ENCODE peak calls at places on chromosomes 5 and 9, in four cellular contexts. One of them, this sample, is unnamed.

GRCh38 chr5:55860268-55860667 is 9.1 kb downstream of the IL31RA start:
- DNase-seq in mesendoderm: no peak
- DNase-seq in psoas muscle: no peak
- DNase-seq in cardiac fibroblast: no peak
- DNase-seq in this sample: no peak

GRCh38 chr9:133346021-133346713 is 1.8 kb downstream of the MED22 start:
- DNase-seq in cardiac fibroblast: no peak
- DNase-seq in mesendoderm: no peak
- DNase-seq in psoas muscle: no peak
- DNase-seq in this sample: no peak

GRCh38 chr5:125913200-125913599 is 510.0 kb upstream of the GRAMD2B start:
- DNase-seq in cardiac fibroblast: no peak
- DNase-seq in psoas muscle: no peak
- DNase-seq in mesendoderm: no peak
- DNase-seq in this sample: no peak

GRCh38 chr5:180785794-180786221 is 16.8 kb downstream of the MGAT1 start:
- DNase-seq in cardiac fibroblast: peak; percentile 79
- DNase-seq in mesendoderm: peak; percentile 94
- DNase-seq in psoas muscle: peak; percentile 42
- DNase-seq in this sample: no peak

GRCh38 chr5:59819806-59820205 is 73.7 kb downstream of the PDE4D start:
- DNase-seq in psoas muscle: no peak
- DNase-seq in mesendoderm: no peak
- DNase-seq in cardiac fibroblast: peak; percentile 16
- DNase-seq in this sample: no peak

GRCh38 chr5:82421119-82421518 is 143.0 kb upstream of the RPS23 start:
- DNase-seq in mesendoderm: peak; percentile 30
- DNase-seq in psoas muscle: no peak
- DNase-seq in cardiac fibroblast: peak; percentile 99
- DNase-seq in this sample: no peak

GRCh38 chr5:37774912-37775483 is 64.8 kb downstream of the GDNF start:
- DNase-seq in cardiac fibroblast: peak; percentile 80
- DNase-seq in mesendoderm: peak; percentile 66
- DNase-seq in psoas muscle: no peak
- DNase-seq in this sample: peak; percentile 33

GRCh38 chr5:9188131-9188530 is 357.7 kb downstream of the SEMA5A start:
- DNase-seq in mesendoderm: peak; percentile 10
- DNase-seq in cardiac fibroblast: peak; percentile 94
- DNase-seq in psoas muscle: no peak
- DNase-seq in this sample: no peak

GRCh38 chr5:14698495-14698894 is 34.0 kb downstream of the OTULIN start:
- DNase-seq in psoas muscle: no peak
- DNase-seq in mesendoderm: no peak
- DNase-seq in cardiac fibroblast: no peak
- DNase-seq in this sample: no peak

GRCh38 chr5:167524941-167525485 is 766.4 kb upstream of the WWC1 start:
- DNase-seq in psoas muscle: no peak
- DNase-seq in mesendoderm: no peak
- DNase-seq in cardiac fibroblast: no peak
- DNase-seq in this sample: no peak

DNA sequence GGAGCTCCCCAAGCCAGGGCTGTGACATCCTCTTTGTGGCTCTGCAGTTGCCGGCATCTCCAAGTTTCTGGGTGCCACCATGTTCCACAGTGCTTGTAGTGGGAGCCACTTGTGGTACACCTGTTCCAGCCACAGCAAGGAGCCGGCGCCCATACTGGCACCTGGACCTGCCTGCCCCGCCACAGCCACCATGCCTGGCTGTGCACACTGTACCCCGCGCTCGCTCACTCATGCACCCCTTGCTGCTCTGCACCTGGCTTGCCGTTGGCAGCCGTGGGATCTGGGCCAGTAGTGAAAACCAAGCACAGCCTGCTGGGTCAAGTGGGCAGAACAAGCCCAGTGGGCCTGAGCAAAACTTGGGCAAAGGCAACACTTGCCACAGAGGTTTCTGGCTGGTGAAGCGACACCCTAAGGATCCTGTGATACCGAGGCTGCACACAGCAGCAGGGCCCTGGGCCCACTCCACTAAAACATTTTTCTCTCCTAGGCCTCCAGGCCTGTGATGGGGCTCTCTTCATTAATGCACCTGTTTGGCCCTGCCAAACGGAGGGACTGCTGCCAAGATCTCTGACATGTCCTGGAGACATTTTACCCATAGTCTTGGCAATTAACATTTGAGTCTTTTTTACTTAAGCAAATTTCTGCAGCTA is 2.8 kb downstream of the TRIM36 start:
- DNase-seq in psoas muscle: no peak
- DNase-seq in mesendoderm: no peak
- DNase-seq in cardiac fibroblast: no peak
- DNase-seq in this sample: no peak
- H3K4me3 ChIP-seq in psoas muscle: no peak overlapping the region
- H3K4me3 ChIP-seq in mesendoderm: no peak overlapping the region
- H3K4me3 ChIP-seq in cardiac fibroblast: no peak overlapping the region
- H3K4me3 ChIP-seq in this sample: no peak overlapping the region

GRCh38 chr5:119288364-119289047 is 67.3 kb upstream of the TNFAIP8 start:
- DNase-seq in mesendoderm: no peak
- DNase-seq in cardiac fibroblast: no peak
- DNase-seq in psoas muscle: no peak
- DNase-seq in this sample: no peak
- H3K4me3 ChIP-seq in mesendoderm: no peak overlapping the region
- H3K4me3 ChIP-seq in cardiac fibroblast: no peak overlapping the region
- H3K4me3 ChIP-seq in psoas muscle: no peak overlapping the region
- H3K4me3 ChIP-seq in this sample: no peak overlapping the region

DNA sequence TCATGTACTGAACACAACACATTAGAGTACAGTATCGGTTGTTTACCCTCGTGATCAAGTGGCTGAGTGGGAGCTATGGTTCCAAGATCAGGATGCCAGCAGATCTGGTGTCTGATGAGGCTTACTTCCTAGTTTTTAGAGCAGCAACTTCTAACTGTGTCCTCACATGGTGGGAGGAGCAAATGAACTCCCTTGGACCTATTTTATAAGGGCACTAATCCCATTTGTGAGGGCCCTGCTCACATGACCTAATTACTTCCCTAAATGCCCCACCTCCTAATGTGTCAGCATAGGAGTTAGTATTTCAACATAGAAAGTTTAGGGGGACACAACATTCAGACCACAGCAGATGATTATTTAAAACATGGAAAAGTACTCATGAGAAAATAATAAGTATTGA is 111.8 kb downstream of the GCNT1 start:
- DNase-seq in mesendoderm: no peak
- DNase-seq in psoas muscle: no peak
- DNase-seq in cardiac fibroblast: no peak
- DNase-seq in this sample: peak; percentile 55
- H3K4me3 ChIP-seq in mesendoderm: no peak overlapping the region
- H3K4me3 ChIP-seq in psoas muscle: no peak overlapping the region
- H3K4me3 ChIP-seq in cardiac fibroblast: no peak overlapping the region
- H3K4me3 ChIP-seq in this sample: no peak overlapping the region

GRCh38 chr5:173323121-173323798 is 5.0 kb downstream of the STC2 start:
- DNase-seq in mesendoderm: no peak
- DNase-seq in psoas muscle: no peak
- DNase-seq in cardiac fibroblast: no peak
- DNase-seq in this sample: no peak
- H3K4me3 ChIP-seq in mesendoderm: no peak overlapping the region
- H3K4me3 ChIP-seq in psoas muscle: no peak overlapping the region
- H3K4me3 ChIP-seq in cardiac fibroblast: no peak overlapping the region
- H3K4me3 ChIP-seq in this sample: no peak overlapping the region

GRCh38 chr5:177434942-177435738 is 8.7 kb downstream of the GRK6 start:
- DNase-seq in cardiac fibroblast: no peak
- DNase-seq in psoas muscle: no peak
- DNase-seq in mesendoderm: no peak
- DNase-seq in this sample: peak; percentile 31
- H3K4me3 ChIP-seq in cardiac fibroblast: no peak overlapping the region
- H3K4me3 ChIP-seq in psoas muscle: no peak overlapping the region
- H3K4me3 ChIP-seq in mesendoderm: no peak overlapping the region
- H3K4me3 ChIP-seq in this sample: no peak overlapping the region

GRCh38 chr5:135930029-135930948 is 24.5 kb downstream of the LECT2 start:
- DNase-seq in mesendoderm: peak; percentile 67
- DNase-seq in psoas muscle: no peak
- DNase-seq in cardiac fibroblast: no peak
- DNase-seq in this sample: no peak
- H3K4me3 ChIP-seq in mesendoderm: no peak overlapping the region
- H3K4me3 ChIP-seq in psoas muscle: peak overlapping the region; percentile 55
- H3K4me3 ChIP-seq in cardiac fibroblast: no peak overlapping the region
- H3K4me3 ChIP-seq in this sample: no peak overlapping the region

DNA sequence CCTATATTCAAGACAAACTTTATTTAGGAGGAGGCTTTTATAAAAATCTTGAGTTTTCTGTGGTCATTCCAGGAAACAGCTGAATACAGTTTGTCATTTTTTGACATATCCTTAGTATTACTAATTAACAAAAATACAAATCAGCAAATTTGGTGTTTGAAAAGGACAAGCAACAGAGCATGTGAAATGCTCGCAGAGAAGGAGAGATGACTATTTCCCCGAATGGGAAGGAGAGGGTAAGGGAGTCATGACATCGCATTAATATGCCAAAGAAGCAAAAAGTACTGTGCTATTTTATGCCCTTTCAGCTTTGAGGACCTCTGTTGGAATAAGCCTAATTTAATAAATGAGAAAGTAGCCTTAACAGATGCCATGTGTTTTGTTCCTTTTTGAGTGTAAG is 1.8 kb downstream of the SMIM15 start:
- DNase-seq in psoas muscle: no peak
- DNase-seq in cardiac fibroblast: no peak
- DNase-seq in mesendoderm: no peak
- DNase-seq in this sample: no peak
- H3K4me3 ChIP-seq in psoas muscle: peak overlapping the region; percentile 82
- H3K4me3 ChIP-seq in cardiac fibroblast: no peak overlapping the region
- H3K4me3 ChIP-seq in mesendoderm: no peak overlapping the region
- H3K4me3 ChIP-seq in this sample: peak overlapping the region; percentile 49

GRCh38 chr5:81147970-81148571 is 85.1 kb upstream of the CKMT2 start:
- DNase-seq in psoas muscle: no peak
- DNase-seq in cardiac fibroblast: no peak
- DNase-seq in mesendoderm: no peak
- DNase-seq in this sample: no peak
- H3K4me3 ChIP-seq in psoas muscle: no peak overlapping the region
- H3K4me3 ChIP-seq in cardiac fibroblast: no peak overlapping the region
- H3K4me3 ChIP-seq in mesendoderm: no peak overlapping the region
- H3K4me3 ChIP-seq in this sample: no peak overlapping the region

GRCh38 chr9:74499111-74499601 is 2.0 kb downstream of the RORB start:
- DNase-seq in mesendoderm: peak; percentile 49
- DNase-seq in psoas muscle: no peak
- DNase-seq in cardiac fibroblast: no peak
- DNase-seq in this sample: no peak
- H3K4me3 ChIP-seq in mesendoderm: peak overlapping the region; percentile 3
- H3K4me3 ChIP-seq in psoas muscle: peak overlapping the region; percentile 75
- H3K4me3 ChIP-seq in cardiac fibroblast: peak overlapping the region; percentile 61
- H3K4me3 ChIP-seq in this sample: no peak overlapping the region

GRCh38 chr5:92641031-92641962 is 939.7 kb downstream of the NR2F1-AS1 start:
- DNase-seq in cardiac fibroblast: peak; percentile 86
- DNase-seq in mesendoderm: no peak
- DNase-seq in psoas muscle: no peak
- DNase-seq in this sample: no peak
- H3K4me3 ChIP-seq in cardiac fibroblast: peak overlapping the region; percentile 21
- H3K4me3 ChIP-seq in mesendoderm: no peak overlapping the region
- H3K4me3 ChIP-seq in psoas muscle: peak overlapping the region; percentile 48
- H3K4me3 ChIP-seq in this sample: no peak overlapping the region

This sample was measured in HL-60.